ENCODE peak calls at places on chromosome 2, in four cellular contexts. P is RWPE1, F is T-cell, H is amniotic stem cell. C is an unnamed sample.

GRCh38 chr2:67516358-67516757 is 119.2 kb downstream of the ETAA1 start:
- DNase-seq in F (no peak), H (no peak), P (no peak), C (no peak)

GRCh38 chr2:119609337-119609736 is 65.1 kb downstream of the CFAP221 start:
- DNase-seq in H (no peak), F (no peak), P (no peak), C (no peak)

GRCh38 chr2:176390276-176390675 is 121.0 kb downstream of the MTX2 start:
- DNase-seq in P (no peak), H (no peak), F (no peak), C (no peak)

GRCh38 chr2:128170776-128171175 is 79.8 kb downstream of the UGGT1 start:
- DNase-seq in H (no peak), P (no peak), F (no peak), C (no peak)

GRCh38 chr2:10264506-10265327 is 38.0 kb upstream of the HPCAL1 start:
- DNase-seq in P (no peak), H (no peak), F (no peak), C (no peak)

GRCh38 chr2:168976034-168976654 is 55.0 kb downstream of the ABCB11 start:
- DNase-seq in F (no peak), H (no peak), P (no peak), C (no peak)

GRCh38 chr2:164061129-164061746 is 325.4 kb upstream of the FIGN start:
- DNase-seq in P (peak; percentile 16), H (peak; percentile 14), F (no peak), C (no peak)

GRCh38 chr2:84723831-84724230 is 157.1 kb downstream of the TRABD2A start:
- DNase-seq in P (no peak), F (no peak), H (no peak), C (no peak)

GRCh38 chr2:240644859-240645301 is 19.6 kb downstream of the GPR35 start:
- DNase-seq in H (no peak), P (no peak), F (no peak), C (no peak)

GRCh38 chr2:106931742-106932335 is 45.9 kb upstream of the ST6GAL2 start:
- DNase-seq in F (no peak), H (no peak), P (no peak), C (no peak)

C was measured in T-helper 9 cell.